ENCODE peak calls at places on chromosome 16, in seven cellular contexts. One of them, this sample, is unnamed.

GRCh38 chr16:81491522-81492188 is 47.0 kb downstream of the CMIP start:
- DNase-seq in neuronal stem cell: no peak
- DNase-seq in H9: no peak
- DNase-seq in mesenchymal stem cell: no peak
- DNase-seq in mesendoderm: no peak
- DNase-seq in trophoblast cell: peak
- DNase-seq in H1: no peak
- DNase-seq in this sample: peak

GRCh38 chr16:29958756-29959155 is 3.1 kb upstream of the TMEM219 start:
- DNase-seq in neuronal stem cell: no peak
- DNase-seq in H9: no peak
- DNase-seq in mesenchymal stem cell: no peak
- DNase-seq in mesendoderm: no peak
- DNase-seq in trophoblast cell: no peak
- DNase-seq in H1: no peak
- DNase-seq in this sample: no peak

GRCh38 chr16:30941600-30942420 is 7.1 kb upstream of the ORAI3 start:
- DNase-seq in neuronal stem cell: peak
- DNase-seq in H9: peak
- DNase-seq in mesenchymal stem cell: peak
- DNase-seq in mesendoderm: peak
- DNase-seq in trophoblast cell: peak
- DNase-seq in H1: no peak
- DNase-seq in this sample: peak

GRCh38 chr16:84851192-84852127 is 31.7 kb downstream of the CRISPLD2 start:
- DNase-seq in neuronal stem cell: no peak
- DNase-seq in H9: no peak
- DNase-seq in mesenchymal stem cell: peak
- DNase-seq in mesendoderm: peak
- DNase-seq in trophoblast cell: peak
- DNase-seq in H1: no peak
- DNase-seq in this sample: peak

GRCh38 chr16:68031951-68032350 is 8.9 kb downstream of the DUS2 start:
- DNase-seq in neuronal stem cell: no peak
- DNase-seq in H9: no peak
- DNase-seq in mesenchymal stem cell: no peak
- DNase-seq in mesendoderm: no peak
- DNase-seq in trophoblast cell: peak
- DNase-seq in H1: no peak
- DNase-seq in this sample: no peak

GRCh38 chr16:71880176-71880575 is 3.8 kb downstream of the ZNF821 start:
- DNase-seq in neuronal stem cell: no peak
- DNase-seq in H9: no peak
- DNase-seq in mesenchymal stem cell: no peak
- DNase-seq in mesendoderm: no peak
- DNase-seq in trophoblast cell: peak
- DNase-seq in H1: no peak
- DNase-seq in this sample: no peak

GRCh38 chr16:23296994-23297393 is 5.1 kb upstream of the SCNN1B start:
- DNase-seq in neuronal stem cell: no peak
- DNase-seq in H9: peak
- DNase-seq in mesenchymal stem cell: no peak
- DNase-seq in mesendoderm: peak
- DNase-seq in trophoblast cell: peak
- DNase-seq in H1: no peak
- DNase-seq in this sample: no peak

GRCh38 chr16:16169615-16170014 is 53.7 kb downstream of the ABCC6 start:
- DNase-seq in neuronal stem cell: no peak
- DNase-seq in H9: no peak
- DNase-seq in mesenchymal stem cell: no peak
- DNase-seq in mesendoderm: no peak
- DNase-seq in trophoblast cell: no peak
- DNase-seq in H1: no peak
- DNase-seq in this sample: no peak

GRCh38 chr16:78441298-78441697 is 341.8 kb downstream of the WWOX start:
- DNase-seq in neuronal stem cell: no peak
- DNase-seq in H9: no peak
- DNase-seq in mesenchymal stem cell: no peak
- DNase-seq in mesendoderm: peak
- DNase-seq in trophoblast cell: no peak
- DNase-seq in H1: no peak
- DNase-seq in this sample: no peak

GRCh38 chr16:78896280-78896679 is 704.3 kb downstream of the MAF start:
- DNase-seq in neuronal stem cell: no peak
- DNase-seq in H9: no peak
- DNase-seq in mesenchymal stem cell: no peak
- DNase-seq in mesendoderm: no peak
- DNase-seq in trophoblast cell: no peak
- DNase-seq in H1: no peak
- DNase-seq in this sample: no peak

GRCh38 chr16:87189426-87189825 is 127.8 kb downstream of the C16orf95 start:
- DNase-seq in neuronal stem cell: no peak
- DNase-seq in H9: no peak
- DNase-seq in mesenchymal stem cell: no peak
- DNase-seq in mesendoderm: no peak
- DNase-seq in trophoblast cell: no peak
- DNase-seq in H1: no peak
- DNase-seq in this sample: no peak
- H2BK120ac ChIP-seq in neuronal stem cell: no peak
- H2BK120ac ChIP-seq in H9: no peak
- H2BK120ac ChIP-seq in mesenchymal stem cell: no peak
- H2BK120ac ChIP-seq in mesendoderm: no peak
- H2BK120ac ChIP-seq in trophoblast cell: no peak
- H2BK120ac ChIP-seq in H1: no peak
- H2BK120ac ChIP-seq in this sample: no peak

DNA sequence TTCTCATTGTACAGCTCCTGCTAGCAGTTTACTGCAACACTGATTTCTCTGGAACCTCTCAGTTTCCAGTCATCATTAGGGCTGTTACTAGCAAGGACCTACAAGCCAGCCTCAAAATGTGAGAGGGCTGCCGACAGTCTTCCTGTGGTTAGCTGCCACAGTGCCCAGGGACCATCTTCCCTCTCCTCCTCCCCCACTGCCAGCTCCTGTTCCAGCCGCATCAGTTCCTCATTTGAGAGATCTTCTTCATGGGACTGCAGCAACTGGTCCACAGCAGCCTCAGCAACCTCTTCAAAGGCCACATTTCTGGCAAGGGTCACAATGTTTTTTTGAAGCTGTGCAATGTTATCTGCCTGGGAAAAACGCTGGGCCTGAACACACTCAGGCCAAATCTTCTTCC is 21.5 kb downstream of the DEF8 start:
- DNase-seq in neuronal stem cell: no peak
- DNase-seq in H9: no peak
- DNase-seq in mesenchymal stem cell: no peak
- DNase-seq in mesendoderm: no peak
- DNase-seq in trophoblast cell: no peak
- DNase-seq in H1: no peak
- DNase-seq in this sample: no peak
- H2BK120ac ChIP-seq in neuronal stem cell: no peak
- H2BK120ac ChIP-seq in H9: no peak
- H2BK120ac ChIP-seq in mesenchymal stem cell: no peak
- H2BK120ac ChIP-seq in mesendoderm: no peak
- H2BK120ac ChIP-seq in trophoblast cell: no peak
- H2BK120ac ChIP-seq in H1: no peak
- H2BK120ac ChIP-seq in this sample: no peak

GRCh38 chr16:82967424-82967823 is 340.7 kb downstream of the CDH13 start:
- DNase-seq in neuronal stem cell: no peak
- DNase-seq in H9: no peak
- DNase-seq in mesenchymal stem cell: no peak
- DNase-seq in mesendoderm: no peak
- DNase-seq in trophoblast cell: no peak
- DNase-seq in H1: no peak
- DNase-seq in this sample: no peak

GRCh38 chr16:82971126-82971525 is 344.4 kb downstream of the CDH13 start:
- DNase-seq in neuronal stem cell: no peak
- DNase-seq in H9: no peak
- DNase-seq in mesenchymal stem cell: no peak
- DNase-seq in mesendoderm: no peak
- DNase-seq in trophoblast cell: no peak
- DNase-seq in H1: no peak
- DNase-seq in this sample: no peak

GRCh38 chr16:82972520-82972919 is 345.8 kb downstream of the CDH13 start:
- DNase-seq in neuronal stem cell: no peak
- DNase-seq in H9: no peak
- DNase-seq in mesenchymal stem cell: no peak
- DNase-seq in mesendoderm: no peak
- DNase-seq in trophoblast cell: no peak
- DNase-seq in H1: no peak
- DNase-seq in this sample: no peak
- H2BK120ac ChIP-seq in neuronal stem cell: no peak
- H2BK120ac ChIP-seq in H9: no peak
- H2BK120ac ChIP-seq in mesenchymal stem cell: no peak
- H2BK120ac ChIP-seq in mesendoderm: no peak
- H2BK120ac ChIP-seq in trophoblast cell: no peak
- H2BK120ac ChIP-seq in H1: no peak
- H2BK120ac ChIP-seq in this sample: no peak

DNA sequence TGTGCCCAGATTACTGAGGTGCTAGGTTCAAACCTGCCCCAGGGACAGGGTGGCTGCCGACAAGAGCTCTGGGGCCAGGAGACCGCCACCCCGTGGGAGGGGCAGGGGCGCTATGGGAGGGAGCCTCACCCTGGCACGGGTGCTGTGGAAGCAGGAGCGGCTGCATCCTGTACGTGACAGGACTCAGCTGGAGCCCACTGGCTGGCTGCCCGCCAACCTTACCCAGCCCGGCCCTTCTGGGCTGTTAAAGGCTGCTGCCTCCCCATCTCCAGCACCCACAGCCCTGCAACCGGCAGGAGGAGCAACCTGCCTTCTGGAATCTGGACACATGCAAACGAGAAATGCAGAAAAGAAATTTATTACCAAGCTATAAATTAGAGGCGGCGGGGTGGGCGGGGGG is 11.2 kb downstream of the PAM16 start:
- DNase-seq in neuronal stem cell: no peak
- DNase-seq in H9: no peak
- DNase-seq in mesenchymal stem cell: no peak
- DNase-seq in mesendoderm: no peak
- DNase-seq in trophoblast cell: no peak
- DNase-seq in H1: no peak
- DNase-seq in this sample: peak
- H2BK120ac ChIP-seq in neuronal stem cell: no peak
- H2BK120ac ChIP-seq in H9: no peak
- H2BK120ac ChIP-seq in mesenchymal stem cell: no peak
- H2BK120ac ChIP-seq in mesendoderm: no peak
- H2BK120ac ChIP-seq in trophoblast cell: no peak
- H2BK120ac ChIP-seq in H1: no peak
- H2BK120ac ChIP-seq in this sample: no peak

GRCh38 chr16:57019746-57020145 is 30.4 kb downstream of the NLRC5 start:
- DNase-seq in neuronal stem cell: no peak
- DNase-seq in H9: no peak
- DNase-seq in mesenchymal stem cell: no peak
- DNase-seq in mesendoderm: no peak
- DNase-seq in trophoblast cell: no peak
- DNase-seq in H1: no peak
- DNase-seq in this sample: no peak

GRCh38 chr16:57022445-57022844 is 33.1 kb downstream of the NLRC5 start:
- DNase-seq in neuronal stem cell: no peak
- DNase-seq in H9: no peak
- DNase-seq in mesenchymal stem cell: no peak
- DNase-seq in mesendoderm: no peak
- DNase-seq in trophoblast cell: no peak
- DNase-seq in H1: no peak
- DNase-seq in this sample: no peak

GRCh38 chr16:57023541-57024249 is 34.3 kb downstream of the NLRC5 start:
- DNase-seq in neuronal stem cell: no peak
- DNase-seq in H9: no peak
- DNase-seq in mesenchymal stem cell: no peak
- DNase-seq in mesendoderm: no peak
- DNase-seq in trophoblast cell: no peak
- DNase-seq in H1: no peak
- DNase-seq in this sample: no peak

GRCh38 chr16:57021693-57022092 is 32.3 kb downstream of the NLRC5 start:
- DNase-seq in neuronal stem cell: no peak
- DNase-seq in H9: no peak
- DNase-seq in mesenchymal stem cell: no peak
- DNase-seq in mesendoderm: no peak
- DNase-seq in trophoblast cell: no peak
- DNase-seq in H1: no peak
- DNase-seq in this sample: no peak

DNA sequence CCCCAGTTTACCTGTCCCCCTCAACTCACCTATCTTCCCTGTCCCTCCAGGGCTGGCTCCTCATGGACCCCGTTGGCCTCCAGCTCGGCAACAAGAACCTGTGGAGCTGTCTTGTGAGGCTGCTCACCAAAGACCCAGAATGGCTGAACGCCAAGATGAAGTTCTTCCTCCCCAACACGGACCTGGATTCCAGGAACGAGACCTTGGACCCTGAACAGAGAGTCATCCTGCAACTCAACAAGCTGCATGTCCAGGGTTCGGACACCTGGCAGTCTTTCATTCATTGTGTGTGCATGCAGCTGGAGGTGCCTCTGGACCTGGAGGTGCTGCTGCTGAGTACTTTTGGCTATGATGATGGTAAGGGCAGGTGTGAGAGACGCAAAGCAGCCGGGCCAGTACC is 31.3 kb downstream of the NLRC5 start:
- DNase-seq in neuronal stem cell: no peak
- DNase-seq in H9: no peak
- DNase-seq in mesenchymal stem cell: no peak
- DNase-seq in mesendoderm: no peak
- DNase-seq in trophoblast cell: no peak
- DNase-seq in H1: no peak
- DNase-seq in this sample: no peak
- H2BK120ac ChIP-seq in neuronal stem cell: no peak
- H2BK120ac ChIP-seq in H9: no peak
- H2BK120ac ChIP-seq in mesenchymal stem cell: no peak
- H2BK120ac ChIP-seq in mesendoderm: no peak
- H2BK120ac ChIP-seq in trophoblast cell: no peak
- H2BK120ac ChIP-seq in H1: no peak
- H2BK120ac ChIP-seq in this sample: no peak

GRCh38 chr16:58862334-58863024 is 128.4 kb upstream of the GOT2 start:
- DNase-seq in neuronal stem cell: no peak
- DNase-seq in H9: peak
- DNase-seq in mesenchymal stem cell: no peak
- DNase-seq in mesendoderm: peak
- DNase-seq in trophoblast cell: no peak
- DNase-seq in H1: peak
- DNase-seq in this sample: no peak
- H2BK120ac ChIP-seq in neuronal stem cell: no peak
- H2BK120ac ChIP-seq in H9: no peak
- H2BK120ac ChIP-seq in mesenchymal stem cell: no peak
- H2BK120ac ChIP-seq in mesendoderm: no peak
- H2BK120ac ChIP-seq in trophoblast cell: no peak
- H2BK120ac ChIP-seq in H1: peak
- H2BK120ac ChIP-seq in this sample: no peak

GRCh38 chr16:55892821-55893220 is 17.6 kb upstream of the CES5A start:
- DNase-seq in neuronal stem cell: no peak
- DNase-seq in H9: no peak
- DNase-seq in mesenchymal stem cell: no peak
- DNase-seq in mesendoderm: no peak
- DNase-seq in trophoblast cell: no peak
- DNase-seq in H1: no peak
- DNase-seq in this sample: no peak

DNA sequence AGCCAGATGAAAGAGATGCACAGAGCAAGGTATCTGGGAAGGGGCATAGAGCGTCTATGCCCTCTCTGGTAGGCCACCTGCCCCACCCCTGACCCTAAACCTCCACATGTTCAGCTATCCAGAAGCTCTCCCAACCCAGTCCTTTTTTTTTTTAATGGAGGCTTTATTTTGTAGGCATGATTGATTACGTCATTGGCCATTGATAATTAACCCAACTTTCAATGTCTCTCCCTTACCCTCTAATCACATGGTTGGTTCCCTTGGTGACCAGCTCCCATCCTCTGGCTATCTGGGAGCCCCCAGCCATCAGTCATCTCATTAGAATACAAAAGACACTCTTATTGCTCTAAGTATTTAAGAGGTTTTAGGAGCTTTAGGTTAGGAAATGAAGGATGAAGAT is 14.3 kb upstream of the CES5A start:
- DNase-seq in neuronal stem cell: no peak
- DNase-seq in H9: no peak
- DNase-seq in mesenchymal stem cell: no peak
- DNase-seq in mesendoderm: no peak
- DNase-seq in trophoblast cell: no peak
- DNase-seq in H1: no peak
- DNase-seq in this sample: no peak
- H2BK120ac ChIP-seq in neuronal stem cell: no peak
- H2BK120ac ChIP-seq in H9: no peak
- H2BK120ac ChIP-seq in mesenchymal stem cell: no peak
- H2BK120ac ChIP-seq in mesendoderm: no peak
- H2BK120ac ChIP-seq in trophoblast cell: no peak
- H2BK120ac ChIP-seq in H1: no peak
- H2BK120ac ChIP-seq in this sample: no peak

This sample was measured in IMR-90.